ENCODE peak calls at places on chromosomes 2 and 18, in six cellular contexts. N is BE2C, D is adipocyte, I is stomach, E is right atrium auricular region, F is mesendoderm. G is an unnamed sample.

GRCh38 chr18:47209166-47209565 is 33.0 kb upstream of the IER3IP1 start:
- DNase-seq in I (no peak), N (no peak), D (no peak), E (no peak), F (no peak), G (no peak)

GRCh38 chr2:195555971-195556370 is 101.1 kb upstream of the SLC39A10 start:
- DNase-seq in I (no peak), F (no peak), E (no peak), D (no peak), N (no peak), G (no peak)

GRCh38 chr18:47605093-47605492 is 325.4 kb downstream of the SMAD2 start:
- DNase-seq in F (no peak), N (no peak), E (no peak), D (no peak), I (no peak), G (no peak)

GRCh38 chr2:50582164-50582563 is 449.8 kb downstream of the NRXN1 start:
- DNase-seq in D (no peak), I (no peak), N (no peak), F (no peak), E (no peak), G (no peak)

GRCh38 chr2:224646242-224646846 is 61.2 kb upstream of the CUL3 start:
- DNase-seq in I (no peak), N (peak; percentile 32), D (peak; percentile 49), E (no peak), F (peak; percentile 70), G (peak; percentile 39)

GRCh38 chr18:22912835-22913234 is 20.3 kb upstream of the RBBP8 start:
- DNase-seq in E (no peak), N (no peak), F (peak; percentile 54), D (peak; percentile 50), I (no peak), G (no peak)

GRCh38 chr2:178592655-178593054 is 112.4 kb downstream of the PLEKHA3 start:
- DNase-seq in E (no peak), N (no peak), D (no peak), F (no peak), I (no peak), G (no peak)

GRCh38 chr2:161245237-161245505 is 63.1 kb upstream of the PSMD14 start:
- DNase-seq in E (no peak), D (no peak), N (no peak), F (no peak), I (no peak), G (no peak)

GRCh38 chr2:191174539-191174938 is 23.7 kb upstream of the STAT4 start:
- DNase-seq in I (no peak), E (no peak), D (no peak), F (no peak), N (no peak), G (no peak)

DNA sequence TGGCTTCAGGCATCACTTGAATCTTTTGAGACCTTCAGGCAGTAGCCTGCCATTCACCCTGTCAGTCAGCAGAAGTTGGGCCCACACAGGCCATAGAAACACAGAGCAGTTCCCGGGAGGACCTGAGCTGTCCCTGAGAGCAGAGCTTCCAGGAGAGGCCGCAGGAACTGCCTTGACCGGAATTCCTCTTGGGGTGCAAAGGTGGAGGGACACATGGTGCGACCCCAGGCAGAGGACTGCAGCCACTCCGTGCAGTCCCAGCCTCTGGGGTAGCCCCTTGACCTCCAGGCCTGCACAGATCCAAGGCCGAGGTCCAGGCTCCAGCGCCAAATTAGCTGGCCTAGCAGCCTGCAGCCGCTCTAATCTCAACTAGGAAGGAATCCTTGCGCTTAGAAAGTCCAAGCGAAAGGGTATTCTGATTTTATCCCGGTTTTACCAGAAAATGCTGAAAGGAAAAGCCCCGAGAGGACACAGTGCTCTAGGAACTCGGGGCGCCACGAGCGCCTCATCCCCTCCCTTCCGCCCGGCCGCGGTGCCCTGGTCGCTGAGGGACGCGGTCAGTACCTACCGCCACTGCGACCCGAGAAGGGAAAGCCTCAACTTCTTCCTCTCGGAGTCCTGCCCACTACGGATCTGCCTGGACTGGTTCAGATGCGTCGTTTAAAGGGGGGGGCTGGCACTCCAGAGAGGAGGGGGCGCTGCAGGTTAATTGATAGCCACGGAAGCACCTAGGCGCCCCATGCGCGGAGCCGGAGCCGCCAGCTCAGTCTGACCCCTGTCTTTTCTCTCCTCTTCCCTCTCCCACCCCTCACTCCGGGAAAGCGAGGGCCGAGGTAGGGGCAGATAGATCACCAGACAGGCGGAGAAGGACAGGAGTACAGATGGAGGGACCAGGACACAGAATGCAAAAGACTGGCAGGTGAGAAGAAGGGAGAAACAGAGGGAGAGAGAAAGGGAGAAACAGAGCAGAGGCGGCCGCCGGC is 5.4 kb downstream of the SIX2 start:
- DNase-seq in E (no peak), N (no peak), D (no peak), F (no peak), I (no peak), G (peak; percentile 67)
- H3K27me3 ChIP-seq in E (peaks cover 19% of the 10 kb centered on the region), N (no peaks in the 10 kb centered on the region), D (peaks cover 33% of the 10 kb centered on the region), F (peaks cover 80% of the 10 kb centered on the region), I (peaks cover 100% of the 10 kb centered on the region), G (peaks cover 100% of the 10 kb centered on the region)

DNA sequence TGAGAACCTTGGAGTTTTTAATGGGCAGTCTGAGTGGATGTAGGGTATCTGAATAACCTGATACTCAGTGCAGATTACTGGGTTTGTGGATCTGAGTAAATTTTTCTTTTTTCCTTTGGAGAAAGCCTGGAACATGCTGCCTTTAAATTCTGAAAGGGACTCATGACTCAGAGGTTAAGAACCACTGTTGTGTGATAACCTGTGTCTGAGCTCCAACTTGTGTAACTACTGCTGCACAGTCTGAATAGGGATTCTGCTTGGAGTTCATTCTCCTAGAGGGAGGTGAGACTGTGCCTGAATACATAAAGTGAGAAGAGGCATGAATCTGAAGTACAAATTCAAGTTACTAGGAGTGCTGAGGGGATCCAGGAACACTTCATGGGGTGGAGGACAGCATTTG is 36.2 kb downstream of the KDM3A start:
- DNase-seq in E (no peak), I (no peak), N (no peak), D (peak; percentile 17), F (no peak), G (no peak)
- H3K36me3 ChIP-seq in E (peaks cover 95% of the 10 kb centered on the region), I (peaks cover 100% of the 10 kb centered on the region), N (peaks cover under 1% of the 10 kb centered on the region), D (peaks cover 69% of the 10 kb centered on the region), F (peaks cover 6% of the 10 kb centered on the region), G (peaks cover 5% of the 10 kb centered on the region)

GRCh38 chr2:569681-570080 is 107.5 kb downstream of the TMEM18 start:
- DNase-seq in F (no peak), N (peak; percentile 33), D (no peak), E (peak; percentile 13), I (no peak), G (no peak)

GRCh38 chr2:566379-567313 is 110.6 kb downstream of the TMEM18 start:
- DNase-seq in N (no peak), D (no peak), E (peak; percentile 42), F (no peak), I (no peak), G (no peak)

GRCh38 chr2:567865-568638 is 109.2 kb downstream of the TMEM18 start:
- DNase-seq in D (peak; percentile 94), F (no peak), I (no peak), E (no peak), N (no peak), G (no peak)

GRCh38 chr2:568639-568963 is 108.6 kb downstream of the TMEM18 start:
- DNase-seq in E (peak; percentile 55), F (no peak), D (no peak), N (no peak), I (no peak), G (no peak)

GRCh38 chr2:567496-567864 is 109.7 kb downstream of the TMEM18 start:
- DNase-seq in D (no peak), N (no peak), F (no peak), I (no peak), E (no peak), G (no peak)
- H3K4me3 ChIP-seq in D (no peak overlapping the region), N (no peak overlapping the region), F (no peak overlapping the region), I (no peak overlapping the region), E (no peak overlapping the region), G (no peak overlapping the region)

GRCh38 chr2:85759257-85759613 is 5.4 kb downstream of the ATOH8 start:
- DNase-seq in N (no peak), E (no peak), D (no peak), I (no peak), F (no peak), G (no peak)

GRCh38 chr2:85757860-85758259 is 4.1 kb downstream of the ATOH8 start:
- DNase-seq in N (no peak), D (no peak), I (no peak), F (no peak), E (no peak), G (no peak)

GRCh38 chr2:85760371-85760770 is 6.6 kb downstream of the ATOH8 start:
- DNase-seq in N (no peak), F (no peak), E (no peak), I (no peak), D (no peak), G (no peak)

GRCh38 chr2:85756822-85757435 is 3.1 kb downstream of the ATOH8 start:
- DNase-seq in N (no peak), I (peak; percentile 66), F (no peak), D (no peak), E (no peak), G (no peak)

DNA sequence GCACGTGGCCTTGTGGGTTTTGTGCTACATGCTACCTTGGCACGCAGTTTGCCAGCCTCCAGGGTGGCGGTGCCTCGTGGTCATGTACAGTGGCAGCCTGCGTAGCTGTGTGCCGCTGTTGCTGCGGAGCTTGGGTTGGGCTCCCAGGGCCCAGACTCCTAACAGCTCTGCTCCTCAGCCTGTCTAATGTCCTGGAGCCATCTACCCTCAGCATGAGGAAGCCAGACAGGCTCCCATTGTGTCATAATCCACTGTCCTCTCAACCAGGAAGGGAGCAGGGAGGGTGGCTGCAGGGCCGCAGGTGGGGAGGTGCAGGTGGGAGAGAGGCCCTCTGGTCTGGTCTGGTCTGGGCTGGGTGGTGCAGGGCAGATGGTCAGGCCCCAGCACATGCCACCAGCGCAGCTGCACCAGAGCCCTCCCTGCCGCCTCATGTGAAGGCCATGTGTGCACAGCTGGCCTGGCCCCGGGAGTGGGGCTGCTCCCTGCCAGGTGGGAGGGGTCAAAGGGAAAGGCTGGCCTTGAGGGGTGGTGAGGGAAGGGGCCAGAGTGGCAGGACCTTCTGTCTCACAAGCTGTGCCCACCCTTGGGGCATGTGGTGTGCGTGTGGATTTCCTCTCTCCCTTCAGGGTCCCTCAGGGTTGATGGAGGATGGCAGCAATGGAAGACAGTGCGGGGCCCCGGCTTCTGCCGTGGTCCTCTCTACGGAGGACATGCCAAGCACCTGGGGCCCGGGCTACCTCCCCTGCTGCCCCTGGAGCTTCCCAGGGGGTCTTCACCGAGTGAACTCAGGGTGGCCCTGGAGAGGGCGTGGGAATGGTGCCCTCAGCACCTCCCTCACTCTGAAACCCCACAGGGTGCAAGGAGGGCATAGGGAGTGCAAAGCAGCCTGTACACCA is 4.8 kb downstream of the ATOH8 start:
- DNase-seq in I (peak; percentile 42), N (peak; percentile 59), F (no peak), D (no peak), E (no peak), G (no peak)
- H3K27me3 ChIP-seq in I (peaks cover 20% of the 10 kb centered on the region), N (no peaks in the 10 kb centered on the region), F (peaks cover 4% of the 10 kb centered on the region), D (no peaks in the 10 kb centered on the region), E (no peaks in the 10 kb centered on the region), G (peaks cover 37% of the 10 kb centered on the region)

GRCh38 chr2:231068525-231069222 is 12.0 kb downstream of the PSMD1 start:
- DNase-seq in D (peak; percentile 4), E (no peak), N (no peak), I (no peak), F (no peak), G (no peak)

GRCh38 chr2:231065966-231066365 is 9.3 kb downstream of the PSMD1 start:
- DNase-seq in F (no peak), I (no peak), N (no peak), D (no peak), E (no peak), G (no peak)

GRCh38 chr2:231069379-231070054 is 12.8 kb downstream of the PSMD1 start:
- DNase-seq in I (no peak), D (peak; percentile 16), N (no peak), E (no peak), F (no peak), G (no peak)
- H3K36me3 ChIP-seq in I (peaks cover 97% of the 10 kb centered on the region), D (peaks cover 95% of the 10 kb centered on the region), N (peaks cover 79% of the 10 kb centered on the region), E (peaks cover 76% of the 10 kb centered on the region), F (peaks cover 1% of the 10 kb centered on the region), G (peaks cover 26% of the 10 kb centered on the region)

G was measured in H7.